ENCODE peak calls at places on chromosomes 16 and 17, in eight cellular contexts. A, G, D, T, S, U, Y and H are unnamed samples.

GRCh38 chr16:53465606-53466290 is 31.5 kb downstream of the RBL2 start:
- DNase-seq in A (no peak), G (peak), D (no peak), T (peak), S (peak), U (peak), Y (no peak), H (no peak)

GRCh38 chr16:48533931-48534330 is 76.0 kb downstream of the N4BP1 start:
- DNase-seq in A (no peak), G (no peak), D (no peak), T (no peak), S (no peak), U (no peak), Y (no peak), H (no peak)

GRCh38 chr17:71870546-71870862 is 250.3 kb upstream of the SOX9 start:
- DNase-seq in A (no peak), G (no peak), D (no peak), T (no peak), S (no peak), U (no peak), Y (no peak), H (no peak)

GRCh38 chr17:27776882-27777624 is 23.3 kb downstream of the NOS2 start:
- DNase-seq in A (no peak), G (no peak), D (no peak), T (no peak), S (no peak), U (no peak), Y (no peak), H (no peak)

GRCh38 chr16:64580558-64580957 is 541.3 kb downstream of the CDH11 start:
- DNase-seq in A (no peak), G (no peak), D (no peak), T (no peak), S (no peak), U (no peak), Y (no peak), H (no peak)

GRCh38 chr16:1781758-1782407 is 488 bp downstream of the SPSB3 start:
- DNase-seq in A (no peak), G (peak), D (no peak), T (no peak), S (no peak), U (peak), Y (no peak), H (no peak)

GRCh38 chr17:50474523-50474922 is 4.1 kb upstream of the RSAD1 start:
- DNase-seq in A (no peak), G (no peak), D (no peak), T (no peak), S (no peak), U (no peak), Y (no peak), H (no peak)

GRCh38 chr16:49754495-49755290 is 101.2 kb downstream of the ZNF423 start:
- DNase-seq in A (no peak), G (peak), D (no peak), T (no peak), S (no peak), U (no peak), Y (no peak), H (no peak)

GRCh38 chr16:55133654-55134053 is 190.3 kb upstream of the IRX6 start:
- DNase-seq in A (no peak), G (no peak), D (no peak), T (no peak), S (no peak), U (no peak), Y (no peak), H (no peak)

GRCh38 chr16:87344931-87345631 is 27.9 kb upstream of the C16orf95 start:
- DNase-seq in A (no peak), G (peak), D (peak), T (no peak), S (no peak), U (no peak), Y (no peak), H (no peak)

GRCh38 chr16:77282345-77282744 is 83.1 kb downstream of the SYCE1L start:
- DNase-seq in A (no peak), G (no peak), D (no peak), T (no peak), S (no peak), U (no peak), Y (no peak), H (no peak)

GRCh38 chr16:85898521-85899442 is at the start of gene IRF8:
- DNase-seq in A (peak), G (peak), D (peak), T (peak), S (no peak), U (no peak), Y (peak), H (peak)

GRCh38 chr17:20127660-20128413 is 118.7 kb downstream of the SPECC1 start:
- DNase-seq in A (no peak), G (peak), D (no peak), T (peak), S (no peak), U (no peak), Y (no peak), H (no peak)

GRCh38 chr16:7615565-7615964 is 282.9 kb downstream of the RBFOX1 start:
- DNase-seq in A (no peak), G (no peak), D (no peak), T (no peak), S (no peak), U (peak), Y (no peak), H (no peak)
- TF ChIP-seq CTCF in A (no peak), G (no peak), D (no peak), T (no peak), S (no peak), U (peak), Y (no peak), H (no peak)

GRCh38 chr16:4410335-4411075 is 5.9 kb downstream of the CORO7 start:
- DNase-seq in A (no peak), G (peak), D (no peak), T (no peak), S (no peak), U (no peak), Y (no peak), H (no peak)

GRCh38 chr16:4412159-4412558 is 4.2 kb downstream of the CORO7 start:
- DNase-seq in A (no peak), G (no peak), D (no peak), T (no peak), S (no peak), U (no peak), Y (no peak), H (no peak)

GRCh38 chr16:4411684-4412083 is 4.7 kb downstream of the CORO7 start:
- DNase-seq in A (no peak), G (peak), D (no peak), T (no peak), S (no peak), U (no peak), Y (no peak), H (no peak)

GRCh38 chr16:4414187-4414909 is 2.0 kb downstream of the CORO7 start:
- DNase-seq in A (no peak), G (no peak), D (no peak), T (no peak), S (no peak), U (no peak), Y (no peak), H (peak)

GRCh38 chr16:4412854-4413253 is 3.5 kb downstream of the CORO7 start:
- DNase-seq in A (no peak), G (no peak), D (no peak), T (no peak), S (no peak), U (no peak), Y (no peak), H (no peak)
- H3K4me3 ChIP-seq in A (no peak), G (no peak), D (no peak), T (no peak), S (no peak), U (no peak), Y (no peak), H (no peak)

DNA sequence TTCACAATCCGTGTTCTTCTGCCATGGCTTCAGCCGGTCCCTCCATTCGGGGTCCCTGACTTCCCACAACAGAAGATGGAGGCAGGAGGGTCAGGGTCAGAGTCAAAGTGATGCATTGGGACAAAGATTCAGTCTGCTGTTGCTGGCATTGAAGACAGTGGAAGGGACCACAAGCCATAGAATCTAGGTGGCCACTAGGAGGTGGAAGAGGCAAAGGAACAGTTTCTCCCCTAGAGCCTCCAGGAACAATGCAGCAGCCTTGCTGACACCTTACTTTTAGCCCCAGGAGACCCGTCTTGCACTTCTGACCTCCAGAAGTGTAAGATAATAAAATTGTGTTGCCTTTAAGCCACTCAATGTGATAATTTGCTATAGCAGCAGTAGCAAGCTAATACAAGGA is 55.9 kb downstream of the MFSD11 start:
- DNase-seq in A (no peak), G (peak), D (no peak), T (peak), S (peak), U (peak), Y (no peak), H (no peak)
- TF ChIP-seq CTCF in A (no peak), G (peak), D (no peak), T (peak), S (peak), U (peak), Y (no peak), H (peak)

DNA sequence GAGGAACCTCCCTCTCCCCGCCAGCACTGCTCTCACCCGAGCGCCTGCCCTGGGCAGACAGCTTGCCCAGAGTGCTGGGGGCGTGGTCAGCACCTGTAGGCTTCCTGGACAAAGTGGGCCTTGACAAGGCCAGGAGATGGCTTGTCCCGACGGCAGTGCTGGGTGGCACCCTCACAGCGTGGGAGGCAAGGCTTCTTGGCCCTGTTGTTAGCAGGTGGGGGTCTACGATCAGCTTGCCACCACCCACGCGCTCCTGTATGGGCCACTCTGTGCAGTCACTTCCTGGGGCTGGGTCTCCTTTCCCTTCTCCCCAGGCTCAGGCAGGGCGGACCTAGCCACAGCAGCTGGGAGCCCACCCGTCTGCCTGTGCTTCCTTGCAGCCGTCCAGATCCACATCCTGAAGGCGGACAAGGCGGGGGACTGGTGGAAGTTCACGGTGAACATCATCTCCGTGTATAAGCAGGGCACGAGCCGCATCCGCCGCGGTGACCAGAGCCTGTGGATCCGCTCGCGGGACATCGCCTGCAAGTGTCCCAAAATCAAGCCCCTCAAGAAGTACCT is 218.0 kb downstream of the NTN1 start:
- DNase-seq in A (no peak), G (no peak), D (no peak), T (no peak), S (no peak), U (no peak), Y (peak), H (no peak)
- H3K4me3 ChIP-seq in A (peak), G (peak), D (peak), T (peak), S (peak), U (no peak), Y (no peak), H (peak)

GRCh38 chr17:76086384-76086783 is 7.4 kb downstream of the ZACN start:
- DNase-seq in A (no peak), G (no peak), D (no peak), T (no peak), S (no peak), U (no peak), Y (no peak), H (no peak)

GRCh38 chr17:76087531-76087930 is 8.5 kb downstream of the ZACN start:
- DNase-seq in A (no peak), G (no peak), D (no peak), T (no peak), S (no peak), U (no peak), Y (no peak), H (no peak)

GRCh38 chr17:76088868-76089576 is 10.0 kb downstream of the ZACN start:
- DNase-seq in A (no peak), G (no peak), D (no peak), T (no peak), S (no peak), U (no peak), Y (no peak), H (no peak)

GRCh38 chr17:76089680-76090516 is 10.9 kb downstream of the ZACN start:
- DNase-seq in A (no peak), G (no peak), D (no peak), T (no peak), S (no peak), U (no peak), Y (no peak), H (no peak)

DNA sequence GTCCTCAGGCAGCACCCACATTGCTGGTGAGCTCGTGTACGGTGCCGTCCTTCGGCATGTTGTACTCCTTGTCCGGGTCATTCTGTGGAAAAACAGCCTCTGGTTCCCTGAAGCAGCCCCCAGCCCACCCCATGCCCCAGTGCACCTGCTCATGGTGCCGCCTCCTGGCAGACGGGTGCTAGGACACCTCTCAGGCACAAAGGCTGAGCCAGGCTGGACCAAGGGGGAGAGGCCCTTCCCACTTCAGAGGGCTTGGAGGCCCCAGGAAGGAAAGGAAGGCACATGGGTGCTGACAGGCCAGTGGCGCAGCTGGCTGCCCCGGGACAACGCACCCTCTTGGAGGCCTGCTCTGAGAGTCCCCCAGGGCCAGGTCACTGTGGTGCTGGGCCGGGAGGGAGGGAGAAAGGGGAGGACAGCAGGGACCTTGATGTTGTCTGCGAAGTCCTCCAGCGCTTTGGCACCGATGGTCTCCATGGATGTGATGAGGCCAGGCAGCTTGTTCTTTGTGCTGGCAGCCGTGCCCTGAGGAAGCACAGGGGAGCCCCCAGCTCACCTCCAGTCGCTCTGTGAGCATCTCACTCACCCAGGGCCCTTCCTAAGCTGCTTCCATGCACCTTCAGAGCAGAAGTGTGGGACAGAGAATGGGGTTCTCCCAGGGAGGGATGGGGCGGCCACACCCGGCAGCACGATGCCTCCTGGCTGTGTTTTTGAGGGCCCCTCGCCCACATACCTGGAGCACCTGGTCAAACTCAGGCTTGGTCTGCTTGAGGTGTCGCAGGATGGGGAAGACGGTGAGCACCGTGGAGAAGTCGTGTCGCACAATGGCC is 9.3 kb downstream of the ZACN start:
- DNase-seq in A (no peak), G (no peak), D (no peak), T (no peak), S (no peak), U (no peak), Y (no peak), H (no peak)
- TF ChIP-seq CTCF in A (no peak), G (no peak), D (no peak), T (no peak), S (no peak), U (no peak), Y (no peak), H (no peak)

GRCh38 chr17:67374329-67375053 is 2.6 kb upstream of the PITPNC1 start:
- DNase-seq in A (peak), G (peak), D (peak), T (peak), S (peak), U (peak), Y (peak), H (peak)
- H3K4me3 ChIP-seq in A (no peak), G (no peak), D (no peak), T (no peak), S (peak), U (no peak), Y (no peak), H (no peak)